ENCODE peak calls at places on chromosome 15, in seven cellular contexts. V, Z, L, F, T, N and E are unnamed samples.
A peak's percentile ranks its signal among the peaks of the same experiment; 100 is the strongest.

GRCh38 chr15:55737373-55737772 is 5.6 kb downstream of the PRTG start:
- DNase-seq in N (no peak), V (no peak), T (no peak), F (no peak), L (no peak), Z (peak; percentile 19), E (no peak)

GRCh38 chr15:71203573-71204444 is 88.5 kb downstream of the THSD4 start:
- DNase-seq in T (no peak), F (no peak), L (peak; percentile 74), Z (peak; percentile 35), V (no peak), N (no peak), E (no peak)

GRCh38 chr15:48481802-48482201 is 150.6 kb downstream of the DUT start:
- DNase-seq in T (no peak), Z (no peak), F (no peak), L (no peak), N (no peak), V (peak; percentile 39), E (no peak)

GRCh38 chr15:66777596-66778313 is 75.7 kb downstream of the SMAD6 start:
- DNase-seq in N (no peak), T (no peak), Z (no peak), F (no peak), L (no peak), V (no peak), E (no peak)

GRCh38 chr15:78840661-78841060 is 29.4 kb upstream of the ADAMTS7 start:
- DNase-seq in F (no peak), L (no peak), N (no peak), V (no peak), Z (peak; percentile 47), T (no peak), E (no peak)

GRCh38 chr15:77673801-77674317 is 41.1 kb upstream of the LINGO1 start:
- DNase-seq in Z (no peak), T (no peak), N (no peak), V (no peak), L (no peak), F (no peak), E (no peak)

GRCh38 chr15:77186518-77187095 is 115.7 kb upstream of the TSPAN3 start:
- DNase-seq in Z (no peak), V (peak; percentile 8), N (no peak), T (no peak), L (no peak), F (no peak), E (no peak)

GRCh38 chr15:32898991-32899613 is 181.3 kb downstream of the GREM1 start:
- DNase-seq in V (no peak), F (no peak), Z (no peak), N (peak; percentile 8), L (peak; percentile 66), T (no peak), E (no peak)

GRCh38 chr15:78004222-78004727 is 73.2 kb downstream of the TBC1D2B start:
- DNase-seq in Z (no peak), N (no peak), T (no peak), L (no peak), F (no peak), V (no peak), E (no peak)

GRCh38 chr15:80855206-80855605 is 76.0 kb downstream of the CEMIP start:
- DNase-seq in V (no peak), N (no peak), F (no peak), T (no peak), L (no peak), Z (no peak), E (no peak)

GRCh38 chr15:88628018-88628673 is 7.0 kb downstream of the AEN start:
- DNase-seq in V (no peak), F (no peak), T (no peak), L (peak; percentile 20), N (no peak), Z (no peak), E (no peak)

GRCh38 chr15:92306662-92307061 is 87.0 kb upstream of the ST8SIA2 start:
- DNase-seq in F (no peak), L (peak; percentile 28), Z (peak; percentile 20), T (no peak), V (no peak), N (no peak), E (no peak)

GRCh38 chr15:91426412-91426811 is 326.4 kb downstream of the SV2B start:
- DNase-seq in N (no peak), V (no peak), F (no peak), L (no peak), T (no peak), Z (no peak), E (no peak)

GRCh38 chr15:45457215-45457614 is 65.3 kb downstream of the SLC30A4 start:
- DNase-seq in L (peak; percentile 68), T (no peak), V (no peak), Z (no peak), F (no peak), N (no peak), E (no peak)

GRCh38 chr15:44157679-44158078 is 37.4 kb downstream of the FRMD5 start:
- DNase-seq in F (no peak), T (no peak), L (no peak), N (no peak), V (peak; percentile 78), Z (peak; percentile 76), E (peak; percentile 67)

GRCh38 chr15:93076875-93077274 is 12.1 kb downstream of the RGMA start:
- DNase-seq in F (no peak), T (no peak), Z (no peak), N (no peak), V (no peak), L (peak; percentile 48), E (no peak)

GRCh38 chr15:45549831-45550230 is 27.3 kb upstream of the SLC30A4 start:
- DNase-seq in V (no peak), N (no peak), F (no peak), L (no peak), Z (peak; percentile 36), T (no peak), E (peak; percentile 5)

GRCh38 chr15:63218114-63218808 is 28.9 kb downstream of the RAB8B start:
- DNase-seq in T (no peak), N (no peak), Z (peak; percentile 65), L (no peak), F (no peak), V (no peak), E (no peak)

GRCh38 chr15:90957105-90957790 is 2.6 kb downstream of the RCCD1 start:
- DNase-seq in T (no peak), L (peak; percentile 87), N (no peak), Z (peak; percentile 22), V (no peak), F (no peak), E (no peak)

GRCh38 chr15:89155656-89156055 is 65.7 kb downstream of the RLBP1 start:
- DNase-seq in L (no peak), V (no peak), T (no peak), F (no peak), Z (no peak), N (no peak), E (no peak)

GRCh38 chr15:90994059-90994416 is 297 bp downstream of the PRC1 start:
- DNase-seq in F (peak; percentile 10), L (peak; percentile 80), V (no peak), Z (no peak), T (no peak), N (no peak), E (no peak)

GRCh38 chr15:73921257-73921890 is 4.9 kb upstream of the LOXL1 start:
- DNase-seq in L (no peak), T (no peak), F (no peak), N (no peak), V (no peak), Z (no peak), E (no peak)

GRCh38 chr15:31456329-31457060 is 129.9 kb downstream of the KLF13 start:
- DNase-seq in Z (no peak), T (no peak), N (no peak), L (no peak), V (no peak), F (no peak), E (no peak)

GRCh38 chr15:57503911-57504598 is 87.6 kb upstream of the MYZAP start:
- DNase-seq in T (no peak), Z (peak; percentile 48), N (no peak), L (no peak), F (no peak), V (no peak), E (no peak)

DNA sequence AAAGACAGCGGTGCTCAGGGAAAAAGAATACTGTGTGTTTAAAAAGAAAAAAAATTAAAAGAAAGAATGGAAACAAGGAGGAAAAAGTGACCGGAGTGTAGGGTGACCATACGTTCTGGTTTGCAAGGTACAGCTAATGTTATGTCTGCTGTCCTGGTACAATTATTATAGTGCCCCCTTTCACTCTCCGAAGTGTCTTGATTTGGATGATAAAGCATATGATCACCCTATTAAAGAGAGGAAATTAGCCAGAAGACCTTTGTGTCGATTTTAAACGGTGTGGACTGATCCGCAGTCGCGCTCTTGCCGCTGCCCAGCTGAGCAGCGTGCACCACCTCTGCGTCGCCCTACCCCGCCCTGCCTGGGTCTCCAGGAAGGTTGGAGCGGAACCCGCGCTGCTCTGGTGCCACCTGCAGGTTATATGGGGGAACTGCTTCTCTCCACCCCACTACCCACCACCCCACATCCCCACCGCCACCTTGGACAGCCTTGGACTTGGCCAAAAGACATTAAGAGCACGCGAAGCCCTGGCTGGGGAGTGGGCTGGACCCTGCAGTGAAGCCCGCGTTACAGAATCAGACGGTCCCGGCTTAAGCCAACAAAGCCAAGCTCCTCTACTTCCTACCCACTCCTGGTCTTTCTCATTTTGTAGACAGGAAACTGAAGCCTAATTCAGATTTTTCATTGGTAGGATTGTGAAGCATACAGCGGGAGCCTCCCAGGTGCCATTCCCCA is 41.2 kb upstream of the UBE2Q2 start:
- DNase-seq in T (peak; percentile 83), L (peak; percentile 94), Z (peak; percentile 57), F (peak; percentile 78), V (peak; percentile 15), N (peak; percentile 84), E (no peak)
- H3K4me3 ChIP-seq in T (no peak overlapping the region), L (no peak overlapping the region), Z (peak overlapping the region; percentile 45), F (no peak overlapping the region), V (peak overlapping the region; percentile 48), N (no peak overlapping the region), E (peak overlapping the region; percentile 38)

GRCh38 chr15:38255690-38256089 is 3.1 kb downstream of the SPRED1 start:
- DNase-seq in L (no peak), V (no peak), Z (no peak), N (no peak), F (no peak), T (no peak), E (no peak)
- H3K4me3 ChIP-seq in L (no peak overlapping the region), V (peak overlapping the region; percentile 93), Z (peak overlapping the region; percentile 90), N (no peak overlapping the region), F (no peak overlapping the region), T (no peak overlapping the region), E (peak overlapping the region; percentile 88)

GRCh38 chr15:96947296-96947695 is 616.8 kb downstream of the NR2F2 start:
- DNase-seq in T (no peak), Z (no peak), F (no peak), N (no peak), L (peak; percentile 22), V (no peak), E (no peak)
- H3K4me3 ChIP-seq in T (no peak overlapping the region), Z (no peak overlapping the region), F (no peak overlapping the region), N (no peak overlapping the region), L (no peak overlapping the region), V (no peak overlapping the region), E (no peak overlapping the region)

DNA sequence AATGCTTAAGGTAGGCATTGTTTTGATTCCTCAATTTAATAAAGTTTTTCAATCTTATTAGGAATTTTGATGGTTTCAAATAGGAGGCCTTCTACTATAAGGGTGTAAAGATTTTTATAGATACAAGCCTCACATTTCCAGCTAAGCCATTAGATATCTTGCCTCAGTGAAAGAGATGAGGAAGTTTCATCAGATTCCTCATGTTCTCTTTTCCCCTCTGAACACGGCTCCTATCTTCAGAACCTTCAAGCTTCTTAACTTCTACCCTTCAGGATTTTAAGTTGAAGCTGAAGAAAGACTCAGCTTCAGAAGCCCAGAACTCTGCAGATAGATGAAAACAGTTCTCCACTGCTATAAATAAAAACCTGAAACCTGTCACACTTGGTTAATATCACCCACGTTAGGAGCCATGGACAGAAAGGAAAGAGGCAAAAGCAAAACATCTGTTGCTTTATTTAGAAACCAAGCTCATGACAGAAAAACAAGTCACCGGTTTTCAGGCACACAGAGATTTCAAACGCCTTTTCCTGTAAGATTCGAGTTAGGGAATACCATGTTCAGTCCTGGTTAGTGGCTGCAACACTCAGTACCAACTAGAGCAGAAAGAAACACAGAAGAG is 82.2 kb upstream of the GOLGA8B start:
- DNase-seq in L (no peak), V (no peak), T (no peak), N (no peak), F (no peak), Z (no peak), E (no peak)
- H3K4me3 ChIP-seq in L (no peak overlapping the region), V (no peak overlapping the region), T (no peak overlapping the region), N (no peak overlapping the region), F (no peak overlapping the region), Z (no peak overlapping the region), E (no peak overlapping the region)